ENCODE peak calls at places on chromosomes 3 and 15, in four cellular contexts. Z, E, N and D are unnamed samples.

GRCh38 chr15:76059320-76060097 is at the start of gene TMEM266:
- DNase-seq in E (no peak), N (no peak), Z (peak), D (peak)

GRCh38 chr15:60854858-60855568 is 374.1 kb downstream of the RORA start:
- DNase-seq in N (no peak), E (no peak), Z (no peak), D (no peak)

GRCh38 chr3:73516656-73517055 is 108.1 kb downstream of the PDZRN3 start:
- DNase-seq in Z (no peak), E (no peak), N (no peak), D (no peak)

GRCh38 chr15:85558747-85559327 is 178.4 kb downstream of the AKAP13 start:
- DNase-seq in E (no peak), N (no peak), Z (no peak), D (no peak)

GRCh38 chr3:176155012-176155411 is 1042.3 kb downstream of the TBL1XR1 start:
- DNase-seq in E (no peak), N (no peak), Z (no peak), D (no peak)

GRCh38 chr3:177435301-177435700 is 238.0 kb upstream of the TBL1XR1 start:
- DNase-seq in N (no peak), E (no peak), Z (no peak), D (no peak)

GRCh38 chr3:59809016-59809415 is 759.2 kb upstream of the CFAP20DC start:
- DNase-seq in N (no peak), Z (no peak), E (no peak), D (no peak)

GRCh38 chr3:126546013-126546412 is 12.7 kb downstream of the C3orf22 start:
- DNase-seq in E (no peak), N (no peak), Z (no peak), D (no peak)

GRCh38 chr3:169232863-169233262 is 430.6 kb downstream of the MECOM start:
- DNase-seq in N (no peak), E (no peak), Z (no peak), D (no peak)

GRCh38 chr3:15558581-15558980 is 37.1 kb upstream of the COLQ start:
- DNase-seq in E (no peak), Z (no peak), N (no peak), D (no peak)

GRCh38 chr3:15553749-15554148 is 32.2 kb upstream of the COLQ start:
- DNase-seq in E (peak), Z (no peak), N (no peak), D (no peak)

GRCh38 chr3:15556512-15556911 is 35.0 kb upstream of the COLQ start:
- DNase-seq in N (peak), Z (no peak), E (no peak), D (no peak)

GRCh38 chr3:15562560-15562959 is 38.8 kb downstream of the HACL1 start:
- DNase-seq in E (no peak), Z (no peak), N (no peak), D (no peak)

GRCh38 chr3:15557511-15557946 is 36.0 kb upstream of the COLQ start:
- DNase-seq in N (peak), E (peak), Z (peak), D (peak)
- TF ChIP-seq FOXK2 in N (no peak), E (no peak), Z (no peak), D (no peak)

DNA sequence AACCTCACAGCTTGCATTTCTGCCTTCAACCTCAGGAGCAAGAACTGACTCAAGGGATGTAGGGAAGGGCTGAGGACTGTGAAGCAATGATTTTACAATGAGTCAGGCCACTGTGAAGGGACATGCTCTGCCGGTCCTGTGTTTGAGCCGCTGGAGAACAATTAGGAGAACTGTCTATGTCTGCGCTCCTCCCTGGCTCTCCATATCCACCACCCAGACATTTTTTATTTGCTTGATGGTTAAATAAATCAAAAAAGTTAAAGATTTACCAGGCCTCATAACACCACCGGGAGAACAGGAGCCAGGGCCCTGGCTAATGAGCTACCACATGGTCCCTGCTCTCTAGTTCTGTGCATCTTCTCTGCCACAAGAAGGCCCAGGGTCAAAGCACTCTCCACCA is 29.6 kb downstream of the SEC61A1 start:
- DNase-seq in E (no peak), N (no peak), Z (no peak), D (no peak)
- TF ChIP-seq SP1 in E (no peak), N (no peak), Z (no peak), D (no peak)

GRCh38 chr3:13890377-13891016 is 10.6 kb upstream of the WNT7A start:
- DNase-seq in Z (peak), E (no peak), N (no peak), D (no peak)
- TF ChIP-seq FOXK2 in Z (no peak), E (no peak), N (no peak), D (no peak)

GRCh38 chr3:172260381-172260780 is 187.9 kb downstream of the GHSR start:
- DNase-seq in N (no peak), E (no peak), Z (no peak), D (no peak)
- TF ChIP-seq SP1 in N (no peak), E (no peak), Z (no peak), D (no peak)

GRCh38 chr3:194476784-194477183 is 10.0 kb downstream of the ATP13A3 start:
- DNase-seq in E (no peak), N (no peak), Z (peak), D (no peak)

GRCh38 chr3:194472290-194472920 is 14.4 kb downstream of the ATP13A3 start:
- DNase-seq in N (no peak), Z (peak), E (peak), D (peak)

GRCh38 chr3:194475138-194475932 is 11.5 kb downstream of the ATP13A3 start:
- DNase-seq in Z (no peak), E (no peak), N (no peak), D (no peak)

GRCh38 chr3:194474675-194475074 is 12.1 kb downstream of the ATP13A3 start:
- DNase-seq in Z (no peak), E (no peak), N (no peak), D (no peak)

DNA sequence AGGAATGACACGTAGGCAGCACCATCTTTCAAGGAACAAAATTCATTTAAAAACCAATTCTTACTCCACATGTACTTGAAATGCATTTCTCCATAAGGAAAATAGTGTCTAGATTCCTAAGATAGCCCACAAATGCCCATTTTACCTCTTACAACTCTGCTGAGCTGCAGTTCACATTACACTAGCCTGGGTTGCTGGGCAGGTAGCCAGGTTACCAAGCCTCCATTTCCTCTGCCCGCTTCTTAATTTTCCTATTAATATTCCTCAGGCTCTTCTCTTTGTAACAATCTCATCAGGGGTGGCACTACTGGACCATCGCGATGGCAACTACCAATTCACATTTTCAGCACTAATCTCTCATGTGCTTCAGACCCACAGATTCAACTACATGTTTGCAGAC is 10.8 kb downstream of the ATP13A3 start:
- DNase-seq in Z (no peak), N (no peak), E (no peak), D (no peak)
- TF ChIP-seq FOXK2 in Z (no peak), N (no peak), E (no peak), D (no peak)

DNA sequence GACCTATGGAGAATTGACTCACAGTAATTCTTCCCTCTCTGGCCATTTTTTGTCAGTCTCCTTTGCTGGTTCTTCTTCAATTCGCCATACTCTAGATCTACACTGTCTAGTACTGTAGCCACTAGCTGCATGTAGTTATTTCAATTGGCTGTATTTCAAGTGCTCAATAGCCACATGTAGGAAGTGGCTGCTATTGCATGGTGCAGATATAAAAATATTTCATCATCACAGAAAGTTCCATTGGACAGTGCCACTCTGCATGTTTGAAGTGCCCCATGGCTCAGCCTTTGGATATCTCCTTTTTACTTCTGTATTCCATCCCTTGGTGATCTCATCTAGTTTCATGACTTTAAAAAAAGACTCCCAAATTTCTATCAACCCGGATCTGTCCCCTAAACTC is 22.1 kb downstream of the PPP2R3A start:
- DNase-seq in N (no peak), E (no peak), Z (no peak), D (no peak)
- TF ChIP-seq SP1 in N (no peak), E (no peak), Z (no peak), D (no peak)

GRCh38 chr15:87522997-87523396 is 733.5 kb downstream of the NTRK3 start:
- DNase-seq in N (no peak), Z (no peak), E (no peak), D (no peak)

GRCh38 chr15:87518957-87519356 is 737.6 kb downstream of the NTRK3 start:
- DNase-seq in Z (no peak), N (no peak), E (no peak), D (no peak)
- TF ChIP-seq FOXK2 in Z (no peak), N (no peak), E (no peak), D (no peak)

GRCh38 chr3:48595526-48596121 is 495 bp upstream of the COL7A1 start:
- DNase-seq in N (no peak), E (peak), Z (peak), D (no peak)
- TF ChIP-seq SP1 in N (no peak), E (no peak), Z (no peak), D (no peak)